ENCODE peak calls at places on chromosome 12, in four cellular contexts. G is K562, B is HepG2, M is GM12878. W is an unnamed sample.

GRCh38 chr12:113241191-113242017 is 20.1 kb downstream of the TPCN1 start:
- DNase-seq in M (no peak), B (peak), G (no peak), W (no peak)

GRCh38 chr12:112480931-112481330 is 62.2 kb downstream of the PTPN11 start:
- DNase-seq in G (no peak), M (no peak), B (no peak), W (no peak)

GRCh38 chr12:70571705-70572269 is 65.4 kb downstream of the PTPRB start:
- DNase-seq in M (no peak), G (no peak), B (peak), W (no peak)

GRCh38 chr12:3213171-3213570 is 136.0 kb downstream of the TSPAN9 start:
- DNase-seq in G (no peak), B (no peak), M (no peak), W (no peak)

GRCh38 chr12:54373619-54374554 is 9.6 kb upstream of the GPR84 start:
- DNase-seq in B (no peak), G (no peak), M (no peak), W (no peak)

GRCh38 chr12:56878010-56878339 is 56.2 kb downstream of the SDR9C7 start:
- DNase-seq in M (no peak), B (peak), G (peak), W (no peak)

GRCh38 chr12:125239563-125239962 is 174.3 kb downstream of the AACS start:
- DNase-seq in G (no peak), B (no peak), M (no peak), W (no peak)

GRCh38 chr12:65879878-65880277 is 55.6 kb downstream of the HMGA2 start:
- DNase-seq in B (no peak), M (no peak), G (no peak), W (no peak)

GRCh38 chr12:75438052-75438754 is 42.4 kb upstream of the GLIPR1 start:
- DNase-seq in M (no peak), B (no peak), G (no peak), W (no peak)

GRCh38 chr12:100464529-100464928 is 9.1 kb upstream of the NR1H4 start:
- DNase-seq in G (no peak), B (peak), M (no peak), W (no peak)

GRCh38 chr12:23169012-23170003 is 544.3 kb downstream of the ETNK1 start:
- DNase-seq in B (no peak), G (no peak), M (no peak), W (no peak)

GRCh38 chr12:120536064-120536791 is 2.1 kb downstream of the RNF10 start:
- DNase-seq in G (peak), M (no peak), B (peak), W (no peak)

GRCh38 chr12:67088401-67089118 is 180.6 kb upstream of the CAND1 start:
- DNase-seq in G (no peak), B (peak), M (no peak), W (no peak)

GRCh38 chr12:19970116-19970515 is 398.2 kb upstream of the PDE3A start:
- DNase-seq in M (no peak), G (no peak), B (no peak), W (no peak)

GRCh38 chr12:52682938-52683574 is 2.8 kb upstream of the KRT1 start:
- DNase-seq in B (no peak), G (no peak), M (no peak), W (no peak)

GRCh38 chr12:106291342-106291741 is 11.2 kb upstream of the TCP11L2 start:
- DNase-seq in M (no peak), G (no peak), B (no peak), W (no peak)

GRCh38 chr12:42161529-42161928 is 16.9 kb upstream of the GXYLT1 start:
- DNase-seq in B (no peak), G (peak), M (no peak), W (no peak)

GRCh38 chr12:6277982-6278438 is 32.5 kb upstream of the PLEKHG6 start:
- DNase-seq in M (no peak), B (no peak), G (no peak), W (no peak)

GRCh38 chr12:75853621-75854020 is 178.0 kb downstream of the PHLDA1 start:
- DNase-seq in B (no peak), G (no peak), M (no peak), W (no peak)

GRCh38 chr12:10214877-10215267 is 2.2 kb downstream of the GABARAPL1 start:
- DNase-seq in G (peak), M (no peak), B (no peak), W (no peak)

GRCh38 chr12:29241821-29242591 is 92.9 kb downstream of the FAR2 start:
- DNase-seq in B (peak), G (peak), M (peak), W (peak)

GRCh38 chr12:25388216-25388615 is 137.5 kb upstream of the KRAS start:
- DNase-seq in M (no peak), G (no peak), B (no peak), W (no peak)

GRCh38 chr12:12755923-12756322 is 29.5 kb upstream of the APOLD1 start:
- DNase-seq in M (no peak), B (no peak), G (no peak), W (no peak)

GRCh38 chr12:110431957-110432587 is 18.1 kb downstream of the ARPC3 start:
- DNase-seq in B (no peak), M (no peak), G (no peak), W (no peak)

GRCh38 chr12:53974084-53975018 is at the start of gene HOTAIR:
- DNase-seq in G (no peak), B (no peak), M (no peak), W (no peak)

GRCh38 chr12:56029666-56030293 is 8.9 kb downstream of the IKZF4 start:
- DNase-seq in B (peak), G (peak), M (no peak), W (peak)

GRCh38 chr12:123267991-123268843 is 3.4 kb downstream of the CDK2AP1 start:
- DNase-seq in M (no peak), B (no peak), G (no peak), W (no peak)

GRCh38 chr12:91274886-91275285 is 92.3 kb upstream of the DCN start:
- DNase-seq in M (no peak), B (no peak), G (no peak), W (no peak)

DNA sequence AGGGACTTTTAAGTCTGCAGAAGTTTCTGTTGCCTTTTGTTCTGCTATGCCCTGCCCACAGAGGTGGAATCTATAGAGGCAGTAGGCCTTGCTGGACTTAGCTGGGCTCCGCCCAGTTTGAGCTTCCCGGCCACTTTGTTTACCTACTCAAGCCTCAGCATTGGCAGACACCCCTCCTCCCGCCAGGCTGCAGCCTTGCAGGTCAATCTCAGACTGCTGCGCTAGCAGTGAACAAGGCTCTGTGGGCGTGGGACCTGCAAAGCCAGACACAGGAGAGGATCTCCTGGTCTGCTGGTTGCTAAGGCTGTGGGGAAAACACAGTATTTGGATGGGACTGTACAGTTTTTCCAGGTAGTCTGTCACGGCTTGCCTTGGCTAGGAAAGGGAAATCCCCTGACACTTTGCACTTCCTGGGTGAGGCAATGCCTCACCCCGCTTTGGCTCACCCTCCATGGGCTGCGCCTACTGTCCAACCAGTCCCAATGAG is 43.7 kb downstream of the CCDC59 start:
- DNase-seq in G (no peak), B (peak), M (no peak), W (no peak)
- TF ChIP-seq SP1 in G (no peak), B (no peak), M (no peak), W (no peak)

GRCh38 chr12:1919284-1919683 is 832 bp upstream of the CACNA2D4 start:
- DNase-seq in B (no peak), G (no peak), M (no peak), W (peak)
- TF ChIP-seq BHLHE40 in B (no peak), G (no peak), M (no peak), W (no peak)

GRCh38 chr12:51160814-51161459 is 12.0 kb downstream of the TFCP2 start:
- DNase-seq in G (peak), B (peak), M (no peak), W (no peak)
- TF ChIP-seq SP1 in G (no peak), B (no peak), M (no peak), W (no peak)

GRCh38 chr12:40105265-40105514 is 691 bp downstream of the SLC2A13 start:
- DNase-seq in B (no peak), G (no peak), M (no peak), W (no peak)
- TF ChIP-seq BHLHE40 in B (no peak), G (no peak), M (no peak), W (no peak)

DNA sequence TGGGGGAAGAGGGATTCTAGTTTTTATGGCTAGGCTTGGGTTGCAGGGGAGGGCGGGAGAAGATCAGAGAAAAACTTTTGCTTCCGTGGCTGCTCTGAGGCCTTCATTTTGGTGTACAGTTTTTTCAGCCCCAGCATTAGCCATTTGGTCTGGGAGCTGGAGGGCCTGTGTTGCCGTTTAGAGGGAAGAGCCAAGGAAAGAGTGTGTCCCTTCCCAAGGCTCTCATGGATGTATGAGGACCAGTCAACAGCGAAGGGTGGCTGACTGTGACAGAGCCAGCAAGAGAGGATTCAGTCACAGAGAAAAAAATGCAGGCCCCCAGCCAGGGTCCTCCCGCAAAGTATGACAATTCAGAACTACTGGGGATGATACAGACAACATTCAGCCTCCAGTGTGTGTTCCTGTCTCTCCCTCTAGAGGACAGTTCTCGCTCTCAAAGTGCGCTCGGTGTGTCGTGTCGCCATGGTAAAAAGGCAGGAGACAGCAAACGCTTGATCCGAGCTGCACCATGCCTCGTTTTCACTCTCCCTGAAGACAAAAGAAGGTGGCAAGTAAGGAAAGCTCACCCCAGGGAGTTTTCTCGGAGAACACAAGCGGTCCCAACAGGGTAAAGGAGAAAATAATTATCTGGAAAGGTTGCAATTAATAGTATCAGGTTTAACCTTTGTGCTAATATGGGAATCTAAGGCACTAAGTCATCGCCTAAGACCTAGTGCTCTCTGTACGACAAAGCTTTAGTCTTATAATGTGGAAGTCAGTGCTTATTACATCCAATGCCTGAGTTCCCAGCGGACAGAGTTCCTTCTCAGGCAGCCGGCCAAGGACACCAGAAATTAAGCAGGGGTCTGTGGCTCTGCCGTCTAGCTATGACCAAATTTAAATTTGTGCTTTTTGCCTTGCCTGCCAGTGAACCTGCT is 157.3 kb upstream of the PLXNC1 start:
- DNase-seq in M (no peak), G (peak), B (peak), W (no peak)
- TF ChIP-seq SP1 in M (no peak), G (no peak), B (no peak), W (no peak)

GRCh38 chr12:131836193-131836592 is 8.0 kb downstream of the MMP17 start:
- DNase-seq in M (no peak), B (no peak), G (no peak), W (no peak)
- TF ChIP-seq BHLHE40 in M (no peak), B (no peak), G (no peak), W (no peak)